ENCODE peak calls at places on chromosomes 5 and 9, in seven cellular contexts. D is cardiac fibroblast; I is gastrocnemius medialis; L is NB4; M is Jurkat, Clone E6-1; O is pancreas; P is adrenal gland. Q is an unnamed sample.

GRCh38 chr5:78718185-78718584 is 69.6 kb upstream of the LHFPL2 start:
- DNase-seq in P (no peak), O (no peak), I (no peak), L (no peak), D (no peak), M (no peak), Q (peak)

GRCh38 chr9:127540664-127541041 is 71.4 kb upstream of the STXBP1 start:
- DNase-seq in P (no peak), O (no peak), D (no peak), L (no peak), M (no peak), I (no peak), Q (no peak)

GRCh38 chr9:36762958-36763357 is 190.3 kb downstream of the MELK start:
- DNase-seq in I (no peak), D (no peak), L (no peak), M (no peak), P (no peak), O (no peak), Q (no peak)

GRCh38 chr5:172858511-172858989 is 24.5 kb downstream of the ERGIC1 start:
- DNase-seq in O (no peak), P (no peak), I (no peak), D (peak), L (no peak), M (no peak), Q (no peak)

GRCh38 chr5:172429201-172429940 is 25.0 kb downstream of the SH3PXD2B start:
- DNase-seq in P (no peak), I (peak), L (peak), O (peak), M (no peak), D (peak), Q (no peak)

GRCh38 chr9:93123561-93124283 is 10.3 kb downstream of the NINJ1 start:
- DNase-seq in D (no peak), O (peak), I (peak), M (no peak), P (peak), L (no peak), Q (no peak)

GRCh38 chr5:80238778-80239679 is 16.8 kb downstream of the SERINC5 start:
- DNase-seq in I (peak), O (peak), D (peak), L (no peak), M (peak), P (peak), Q (no peak)

GRCh38 chr5:154518438-154518867 is 40.4 kb upstream of the HAND1 start:
- DNase-seq in M (no peak), O (no peak), I (no peak), D (no peak), P (no peak), L (no peak), Q (no peak)

GRCh38 chr5:163730206-163730782 is 224.9 kb downstream of the MAT2B start:
- DNase-seq in O (no peak), M (no peak), L (no peak), P (no peak), I (no peak), D (no peak), Q (no peak)

GRCh38 chr5:43401827-43402226 is 10.4 kb downstream of the CCL28 start:
- DNase-seq in O (no peak), M (no peak), I (no peak), P (no peak), L (peak), D (peak), Q (peak)

GRCh38 chr5:143054480-143054941 is 284.3 kb downstream of the ARHGAP26 start:
- DNase-seq in I (no peak), O (no peak), L (peak), M (no peak), P (no peak), D (peak), Q (no peak)

GRCh38 chr5:97229688-97230285 is 46.7 kb upstream of the RIOK2 start:
- DNase-seq in P (no peak), D (peak), I (no peak), L (no peak), M (no peak), O (no peak), Q (no peak)

GRCh38 chr9:6068983-6069382 is 53.6 kb upstream of the RANBP6 start:
- DNase-seq in P (no peak), I (no peak), M (peak), D (no peak), L (peak), O (no peak), Q (no peak)

GRCh38 chr9:136129176-136129575 is 10.5 kb upstream of the TMEM250 start:
- DNase-seq in L (no peak), P (no peak), I (no peak), D (no peak), M (no peak), O (no peak), Q (no peak)

GRCh38 chr5:174317261-174317894 is 271.9 kb downstream of the NSG2 start:
- DNase-seq in I (no peak), D (peak), L (peak), O (no peak), M (no peak), P (peak), Q (peak)

GRCh38 chr5:53877243-53877642 is 316.8 kb downstream of the NDUFS4 start:
- DNase-seq in M (no peak), D (peak), I (no peak), L (no peak), P (peak), O (no peak), Q (no peak)

GRCh38 chr9:131739192-131739961 is 499 bp downstream of the RAPGEF1 start:
- DNase-seq in I (no peak), L (peak), D (no peak), P (peak), O (no peak), M (no peak), Q (peak)

GRCh38 chr5:16727937-16728336 is 111.1 kb upstream of the RETREG1 start:
- DNase-seq in I (peak), P (peak), M (no peak), L (peak), D (no peak), O (peak), Q (no peak)

GRCh38 chr9:129139993-129140396 is 28.8 kb downstream of the PTPA start:
- DNase-seq in O (peak), L (peak), I (peak), M (peak), P (peak), D (peak), Q (peak)

GRCh38 chr9:129137292-129138143 is 26.3 kb downstream of the PTPA start:
- DNase-seq in M (no peak), L (no peak), P (no peak), D (no peak), O (no peak), I (no peak), Q (no peak)

GRCh38 chr9:129139233-129139992 is 28.2 kb downstream of the PTPA start:
- DNase-seq in I (peak), P (peak), L (peak), M (peak), D (peak), O (peak), Q (peak)

GRCh38 chr9:129138144-129138462 is 26.9 kb downstream of the PTPA start:
- DNase-seq in M (no peak), L (no peak), O (no peak), D (no peak), P (no peak), I (no peak), Q (no peak)

GRCh38 chr9:129138476-129139232 is 27.4 kb downstream of the PTPA start:
- DNase-seq in M (no peak), D (peak), P (peak), O (peak), I (peak), L (no peak), Q (peak)
- H3K4me3 ChIP-seq in M (no peak), D (no peak), P (no peak), O (no peak), I (no peak), L (no peak), Q (no peak)

DNA sequence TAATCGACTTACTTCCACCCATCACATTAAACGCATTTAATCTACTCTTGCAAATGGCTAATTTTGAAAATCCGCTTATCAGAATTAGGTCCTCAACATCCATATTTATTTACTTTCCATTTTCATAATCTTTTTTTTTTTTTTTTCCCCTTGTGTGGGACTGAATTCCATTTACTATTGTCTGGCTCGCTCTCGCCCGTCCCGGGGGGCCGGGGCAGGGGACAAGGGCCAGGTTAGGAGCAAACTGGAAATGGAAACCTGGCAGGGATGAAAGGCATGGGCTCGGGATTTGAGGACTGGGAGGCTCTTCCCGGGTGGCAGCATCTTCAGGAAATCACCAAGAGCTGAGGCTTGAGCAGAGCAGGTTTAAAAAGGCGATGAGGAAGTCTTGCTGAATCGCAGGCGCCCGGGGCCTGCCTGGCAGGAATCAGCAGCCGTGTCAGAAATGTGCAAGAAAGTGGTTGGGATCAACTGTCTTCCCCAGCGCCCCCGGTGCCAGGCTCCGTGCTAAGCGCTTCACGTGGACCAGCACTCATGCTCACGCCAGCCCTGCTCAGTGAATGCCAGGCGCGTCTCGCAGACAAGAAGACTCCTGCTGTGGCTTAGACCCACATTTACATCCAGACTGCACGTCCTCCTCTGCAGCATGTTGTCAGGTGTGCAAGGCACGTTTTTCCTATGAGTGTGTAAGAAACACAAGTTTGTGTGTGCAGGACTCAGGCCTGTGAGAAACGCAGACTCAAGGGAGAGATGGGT is 66.4 kb upstream of the UNC5A start:
- DNase-seq in I (no peak), M (no peak), L (no peak), O (no peak), D (no peak), P (no peak), Q (no peak)
- H3K4me3 ChIP-seq in I (peak), M (no peak), L (no peak), O (no peak), D (no peak), P (no peak), Q (no peak)

GRCh38 chr5:141961466-141961865 is 3.5 kb upstream of the PCDH12 start:
- DNase-seq in M (no peak), O (no peak), D (no peak), P (no peak), I (no peak), L (no peak), Q (no peak)
- H3K4me3 ChIP-seq in M (no peak), O (no peak), D (no peak), P (no peak), I (no peak), L (no peak), Q (no peak)

GRCh38 chr5:180720501-180720900 is 19.4 kb downstream of the OR2Y1 start:
- DNase-seq in M (no peak), I (no peak), P (no peak), L (no peak), O (no peak), D (no peak), Q (no peak)
- H3K4me3 ChIP-seq in M (no peak), I (no peak), P (no peak), L (no peak), O (no peak), D (no peak), Q (no peak)

Q was measured in OCI-LY7.